ENCODE peak calls at places on chromosomes 11 and 22, in four cellular contexts. I is foreskin fibroblast, L is GM12878, C is PC-9. Q is an unnamed sample.

GRCh38 chr11:131002145-131002544 is 85.9 kb upstream of the SNX19 start:
- DNase-seq in I (no peak), L (no peak), C (no peak), Q (no peak)

GRCh38 chr11:575324-575995 is 810 bp upstream of the PHRF1 start:
- DNase-seq in I (peak), L (no peak), C (no peak), Q (no peak)

GRCh38 chr11:44754876-44755552 is 28.3 kb downstream of the TSPAN18 start:
- DNase-seq in I (no peak), L (no peak), C (no peak), Q (no peak)

GRCh38 chr11:66339686-66340483 is 3.7 kb upstream of the RIN1 start:
- DNase-seq in I (no peak), L (no peak), C (no peak), Q (no peak)

GRCh38 chr11:132623496-132623895 is 908.8 kb downstream of the OPCML start:
- DNase-seq in I (no peak), L (no peak), C (no peak), Q (no peak)

GRCh38 chr11:61357233-61357893 is 4.3 kb downstream of the CYB561A3 start:
- DNase-seq in I (no peak), L (peak), C (no peak), Q (peak)

GRCh38 chr11:947744-948143 is 22.1 kb downstream of the AP2A2 start:
- DNase-seq in I (no peak), L (no peak), C (no peak), Q (no peak)

GRCh38 chr22:43136255-43136654 is 6.9 kb downstream of the MCAT start:
- DNase-seq in I (no peak), L (no peak), C (peak), Q (no peak)

GRCh38 chr11:128745296-128746183 is 51.7 kb downstream of the FLI1 start:
- DNase-seq in I (peak), L (no peak), C (no peak), Q (no peak)

GRCh38 chr11:6420677-6421076 is 1.8 kb upstream of the APBB1 start:
- DNase-seq in I (no peak), L (no peak), C (no peak), Q (no peak)

GRCh38 chr22:38826386-38826785 is 17.4 kb downstream of the NPTXR start:
- DNase-seq in I (no peak), L (no peak), C (no peak), Q (no peak)

GRCh38 chr22:26409705-26410376 is 19.2 kb upstream of the ASPHD2 start:
- DNase-seq in I (no peak), L (no peak), C (no peak), Q (no peak)

GRCh38 chr22:27748355-27749168 is 53.0 kb downstream of the MN1 start:
- DNase-seq in I (peak), L (no peak), C (no peak), Q (no peak)

GRCh38 chr11:60899021-60899936 is 7.1 kb downstream of the PRPF19 start:
- DNase-seq in I (peak), L (no peak), C (peak), Q (no peak)

GRCh38 chr11:113550179-113550578 is 75.0 kb upstream of the DRD2 start:
- DNase-seq in I (no peak), L (no peak), C (no peak), Q (no peak)

GRCh38 chr11:86152901-86153300 is 84.0 kb upstream of the PICALM start:
- DNase-seq in I (no peak), L (no peak), C (peak), Q (no peak)

GRCh38 chr11:85889676-85890579 is 34.7 kb downstream of the CCDC83 start:
- DNase-seq in I (peak), L (no peak), C (peak), Q (no peak)

GRCh38 chr11:18696638-18697225 is 1.8 kb upstream of the TMEM86A start:
- DNase-seq in I (peak), L (no peak), C (peak), Q (no peak)

GRCh38 chr11:134598368-134598767 is 186.3 kb upstream of the B3GAT1 start:
- DNase-seq in I (no peak), L (no peak), C (no peak), Q (no peak)

GRCh38 chr11:72724851-72725730 is 27.1 kb downstream of the ARAP1 start:
- DNase-seq in I (peak), L (no peak), C (peak), Q (peak)

GRCh38 chr22:21938071-21938822 is 14.4 kb downstream of the PPM1F start:
- DNase-seq in I (peak), L (peak), C (no peak), Q (peak)

GRCh38 chr11:23554002-23554401 is 693.7 kb upstream of the CCDC179 start:
- DNase-seq in I (no peak), L (no peak), C (no peak), Q (no peak)

GRCh38 chr11:69054397-69055211 is 5.9 kb downstream of the TPCN2 start:
- DNase-seq in I (no peak), L (no peak), C (no peak), Q (no peak)

GRCh38 chr11:59614277-59615131 is 1.1 kb downstream of the OSBP start:
- DNase-seq in I (no peak), L (no peak), C (no peak), Q (no peak)

GRCh38 chr11:61193596-61193995 is 9.7 kb upstream of the PGA3 start:
- DNase-seq in I (no peak), L (no peak), C (no peak), Q (no peak)

GRCh38 chr22:23070418-23071162 is at the start of gene GNAZ:
- DNase-seq in I (no peak), L (no peak), C (no peak), Q (no peak)

GRCh38 chr22:23072035-23072910 is 2.0 kb downstream of the GNAZ start:
- DNase-seq in I (peak), L (no peak), C (no peak), Q (no peak)

GRCh38 chr22:23072911-23073491 is 2.7 kb downstream of the GNAZ start:
- DNase-seq in I (no peak), L (no peak), C (no peak), Q (no peak)

GRCh38 chr22:23069502-23070357 is 589 bp upstream of the GNAZ start:
- DNase-seq in I (peak), L (peak), C (peak), Q (peak)

DNA sequence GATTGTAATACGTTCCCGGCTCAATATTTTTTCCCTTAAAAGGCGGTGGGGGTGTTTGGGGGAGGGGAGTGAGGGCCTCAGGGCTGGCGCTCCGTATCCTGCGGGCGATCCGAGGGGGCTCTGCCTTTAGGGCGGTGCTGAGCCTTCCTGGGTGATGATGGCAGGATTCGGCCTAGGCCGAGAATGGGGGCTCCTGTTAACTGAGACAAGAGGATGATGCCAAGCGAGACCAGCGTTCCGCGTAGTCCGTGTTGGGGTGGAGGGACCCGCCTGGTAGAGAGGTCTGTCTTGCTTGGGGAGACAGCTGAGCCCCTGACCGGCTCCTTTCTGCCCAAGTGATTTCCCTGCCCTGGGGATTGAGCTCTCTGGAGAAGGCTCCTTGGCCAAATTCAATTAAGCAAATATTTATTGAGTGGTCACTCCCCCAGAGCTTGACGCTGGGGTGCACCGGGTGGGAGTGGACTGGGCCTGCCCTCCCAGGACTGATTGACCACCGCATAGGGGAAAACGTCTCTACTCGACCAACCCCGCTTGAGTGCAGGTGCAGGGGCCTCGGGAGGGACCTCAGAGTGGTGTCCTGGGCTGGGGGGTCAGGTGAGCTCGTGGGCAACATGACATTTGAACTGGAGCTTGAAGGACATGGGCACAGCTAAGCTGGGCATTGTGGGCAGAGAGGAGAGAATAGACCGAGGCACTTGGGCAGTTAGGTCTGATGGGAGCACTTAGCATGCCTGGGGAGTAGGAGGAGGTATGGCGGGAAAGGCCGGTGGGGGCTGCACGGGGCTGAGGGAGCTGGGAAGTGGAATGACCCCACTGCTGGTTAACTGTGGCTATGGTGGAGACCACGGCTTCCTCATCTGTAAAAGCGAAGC is 1.1 kb downstream of the GNAZ start:
- DNase-seq in I (no peak), L (no peak), C (no peak), Q (no peak)
- H3K4me3 ChIP-seq in I (peak), L (no peak), C (no peak), Q (no peak)

GRCh38 chr11:34653031-34653430 is 32.1 kb downstream of the EHF start:
- DNase-seq in I (no peak), L (no peak), C (no peak), Q (no peak)

GRCh38 chr11:34652191-34652958 is 31.5 kb downstream of the EHF start:
- DNase-seq in I (no peak), L (no peak), C (peak), Q (no peak)

GRCh38 chr11:34654491-34655334 is 33.8 kb downstream of the EHF start:
- DNase-seq in I (peak), L (no peak), C (peak), Q (no peak)

GRCh38 chr11:34655335-34656008 is 34.6 kb downstream of the EHF start:
- DNase-seq in I (peak), L (no peak), C (peak), Q (no peak)

GRCh38 chr11:34653851-34654490 is 33.1 kb downstream of the EHF start:
- DNase-seq in I (peak), L (no peak), C (peak), Q (no peak)
- TF ChIP-seq CTCF in I (peak), L (no peak), C (peak), Q (no peak)

DNA sequence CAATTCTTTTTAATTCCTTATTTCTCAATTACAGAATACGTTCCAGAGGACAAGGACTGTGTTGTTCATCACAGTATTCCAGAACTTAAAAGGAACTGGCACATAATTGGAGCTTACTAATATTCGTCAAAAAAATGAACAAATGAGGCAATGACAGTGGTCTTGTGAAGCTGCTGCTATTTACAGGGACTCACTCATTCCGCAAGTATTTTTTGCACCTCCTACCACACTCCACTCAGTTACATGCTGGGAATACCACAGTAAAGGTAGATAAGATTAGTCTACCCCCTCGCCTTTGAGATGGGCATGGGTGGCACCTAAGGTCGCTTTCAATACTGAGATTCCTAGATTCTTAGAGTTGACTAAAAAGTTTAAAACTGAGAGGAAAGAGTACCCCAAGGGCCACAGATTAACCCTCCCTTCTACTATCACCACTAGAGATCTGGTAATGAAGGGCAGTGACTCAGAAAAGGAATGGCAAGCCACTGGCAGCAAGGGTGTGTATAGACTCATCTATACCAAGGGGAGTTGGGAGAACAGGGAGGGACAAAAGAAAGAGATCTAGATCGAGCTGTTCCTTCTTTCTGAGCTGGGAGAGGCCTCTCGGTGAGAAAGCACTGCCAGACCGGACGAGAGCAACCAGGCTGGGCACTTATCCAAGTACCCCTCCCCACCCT is 85.0 kb downstream of the RPL27A start:
- DNase-seq in I (no peak), L (no peak), C (peak), Q (no peak)
- H3K4me3 ChIP-seq in I (no peak), L (no peak), C (no peak), Q (no peak)

GRCh38 chr11:110431212-110432073 is 1.7 kb downstream of the FDX1 start:
- DNase-seq in I (no peak), L (no peak), C (peak), Q (no peak)

GRCh38 chr11:110428956-110429613 is 663 bp upstream of the FDX1 start:
- DNase-seq in I (no peak), L (no peak), C (no peak), Q (no peak)

GRCh38 chr11:110429614-110430266 is at the start of gene FDX1:
- DNase-seq in I (peak), L (peak), C (peak), Q (peak)

GRCh38 chr11:110432713-110433392 is 3.1 kb downstream of the FDX1 start:
- DNase-seq in I (no peak), L (no peak), C (no peak), Q (no peak)

DNA sequence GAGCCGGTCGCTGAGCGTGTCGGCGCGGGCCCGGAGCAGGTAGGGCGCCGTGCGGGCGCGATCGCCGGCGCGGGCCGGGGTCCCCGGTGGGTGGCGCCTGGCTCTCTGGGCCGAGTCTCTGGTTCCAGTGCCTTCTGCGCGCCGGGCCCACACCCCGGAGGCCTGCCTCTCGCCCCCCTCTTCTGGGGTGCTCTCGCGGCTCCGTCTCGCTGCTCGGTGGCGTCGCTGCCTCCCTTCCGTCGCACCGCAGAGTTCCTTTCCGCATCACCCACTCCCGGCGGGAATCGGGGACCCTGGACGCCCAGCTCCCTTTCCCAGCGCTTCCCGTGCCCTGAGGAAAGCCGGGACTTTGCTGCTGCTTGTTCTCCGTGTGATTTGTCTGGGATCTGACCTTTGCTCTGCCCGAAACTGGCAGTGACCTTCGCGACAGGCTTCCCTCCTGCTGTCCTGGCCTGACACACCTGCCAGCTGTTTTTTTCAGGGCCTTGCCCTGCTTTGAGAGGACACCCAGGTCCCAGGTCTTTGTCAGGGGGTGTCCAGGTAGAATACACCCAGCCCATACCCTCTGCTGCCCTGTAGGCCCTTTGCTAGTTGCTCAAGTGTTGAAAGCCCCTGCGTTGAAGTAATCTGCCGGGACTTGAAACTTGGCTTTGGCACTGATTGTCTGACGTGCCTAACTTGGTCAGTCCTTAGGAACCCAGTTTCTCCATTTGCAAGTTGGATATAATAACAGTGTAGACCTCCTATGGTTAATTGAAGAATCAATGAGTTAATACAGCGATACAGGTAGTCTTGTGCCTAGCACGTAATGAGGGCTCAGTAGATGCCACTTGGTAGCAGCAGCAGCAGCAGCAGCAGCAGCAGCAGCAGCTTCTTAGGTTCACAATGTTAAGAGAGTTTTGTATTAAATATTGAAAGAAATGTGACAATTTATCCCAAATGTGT is 791 bp downstream of the FDX1 start:
- DNase-seq in I (no peak), L (peak), C (no peak), Q (no peak)
- TF ChIP-seq CTCF in I (no peak), L (no peak), C (no peak), Q (no peak)

GRCh38 chr11:111512296-111513239 is at the start of gene BTG4:
- DNase-seq in I (peak), L (no peak), C (no peak), Q (no peak)
- H3K4me3 ChIP-seq in I (peak), L (no peak), C (peak), Q (no peak)

GRCh38 chr11:71425409-71425808 is 22.8 kb downstream of the DHCR7 start:
- DNase-seq in I (no peak), L (no peak), C (peak), Q (no peak)

GRCh38 chr11:71428861-71429435 is 19.2 kb downstream of the DHCR7 start:
- DNase-seq in I (no peak), L (no peak), C (no peak), Q (no peak)

GRCh38 chr11:71425851-71426250 is 22.3 kb downstream of the DHCR7 start:
- DNase-seq in I (no peak), L (no peak), C (peak), Q (no peak)

GRCh38 chr11:71423181-71423790 is 24.9 kb downstream of the DHCR7 start:
- DNase-seq in I (no peak), L (no peak), C (no peak), Q (no peak)

GRCh38 chr11:71426413-71426812 is 21.8 kb downstream of the DHCR7 start:
- DNase-seq in I (no peak), L (peak), C (no peak), Q (no peak)
- TF ChIP-seq CTCF in I (no peak), L (no peak), C (no peak), Q (no peak)

GRCh38 chr11:36565033-36565610 is 2.7 kb upstream of the RAG1 start:
- DNase-seq in I (no peak), L (no peak), C (no peak), Q (no peak)

GRCh38 chr11:36567684-36568083 is at the start of gene RAG1:
- DNase-seq in I (no peak), L (no peak), C (no peak), Q (no peak)

GRCh38 chr11:36566407-36567053 is 1.3 kb upstream of the RAG1 start:
- DNase-seq in I (no peak), L (no peak), C (no peak), Q (no peak)

GRCh38 chr11:36564376-36565032 is 3.3 kb upstream of the RAG1 start:
- DNase-seq in I (peak), L (peak), C (no peak), Q (no peak)

DNA sequence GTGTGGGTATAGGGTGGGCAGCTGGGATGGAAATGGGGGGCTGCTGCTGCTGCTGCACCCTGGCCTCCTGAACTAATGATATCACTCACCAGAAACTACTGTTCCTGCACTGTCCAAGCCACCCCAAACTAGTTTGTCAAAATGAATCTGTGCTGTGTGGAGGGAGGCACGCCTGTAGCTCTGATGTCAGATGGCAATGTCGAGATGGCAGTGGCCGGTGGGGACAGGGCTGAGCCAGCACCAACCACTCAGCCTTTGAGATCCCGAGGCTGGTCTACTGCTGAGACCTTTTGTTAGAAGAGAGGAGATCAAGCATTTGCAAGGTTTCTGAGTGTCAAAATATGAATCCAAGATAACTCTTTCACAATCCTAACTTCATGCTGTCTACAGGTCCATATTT is 1.3 kb downstream of the RAG1 start:
- DNase-seq in I (no peak), L (no peak), C (no peak), Q (no peak)
- H3K4me3 ChIP-seq in I (no peak), L (no peak), C (no peak), Q (no peak)

GRCh38 chr11:32231909-32232493 is 141.1 kb downstream of the RCN1 start:
- DNase-seq in I (no peak), L (no peak), C (no peak), Q (no peak)
- TF ChIP-seq CTCF in I (peak), L (peak), C (peak), Q (peak)

DNA sequence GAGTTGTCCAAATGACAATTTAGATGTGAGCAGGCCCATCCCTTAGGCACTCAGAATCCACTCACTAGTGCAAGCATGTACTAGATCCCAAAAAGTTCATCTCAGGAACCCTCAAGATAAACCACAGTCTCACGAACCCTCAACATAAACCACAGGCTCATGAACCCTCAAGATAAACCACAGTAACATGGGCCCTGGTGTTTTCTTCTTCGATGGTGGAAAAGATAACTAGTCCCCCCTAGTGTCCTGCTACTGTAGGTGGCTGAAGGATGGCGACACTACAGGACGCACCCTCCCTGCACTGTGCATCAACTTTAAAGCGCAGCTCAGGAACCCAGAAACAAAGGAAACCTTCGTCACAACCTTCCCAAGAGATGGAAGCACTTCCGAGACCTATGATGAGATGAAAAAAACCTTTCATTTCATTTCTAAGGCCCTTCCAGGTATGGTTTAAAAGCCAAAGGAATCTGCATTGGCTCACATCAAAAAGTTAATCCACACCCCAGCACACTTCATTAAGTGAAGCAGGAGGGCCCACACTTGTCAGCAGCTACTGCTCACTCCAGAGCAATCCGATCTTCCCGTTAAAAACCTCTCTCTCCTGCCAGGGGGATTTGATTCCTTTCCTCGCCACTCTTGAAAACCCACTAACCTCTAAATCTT is 2.4 kb downstream of the LARGE1 start:
- DNase-seq in I (no peak), L (peak), C (no peak), Q (peak)
- H3K4me3 ChIP-seq in I (no peak), L (peak), C (no peak), Q (no peak)

Q was measured in GM12864.